ENCODE peak calls at places on chromosomes 6 and 20, in eight cellular contexts. N is neuronal stem cell; V is heart right ventricle; F is IMR-90; R is CD8-positive, alpha-beta T cell; Y is CD4-positive, CD25-positive, alpha-beta regulatory T cell; A is K562; M is psoas muscle. C is an unnamed sample.

GRCh38 chr20:17856837-17857605 is 111.6 kb downstream of the SNX5 start:
- DNase-seq in N (no peak), V (no peak), F (no peak), R (no peak), Y (no peak), A (no peak), M (no peak), C (no peak)

GRCh38 chr20:4195499-4195898 is 180.1 kb upstream of the RNF24 start:
- DNase-seq in N (no peak), V (no peak), F (peak; percentile 18), R (no peak), Y (no peak), A (peak; percentile 43), M (no peak), C (no peak)

GRCh38 chr6:44057931-44058616 is 69.2 kb downstream of the MRPL14 start:
- DNase-seq in N (no peak), V (no peak), F (peak; percentile 73), R (no peak), Y (no peak), A (no peak), M (no peak), C (no peak)

GRCh38 chr6:106804238-106805016 is 170.1 kb downstream of the CD24 start:
- DNase-seq in N (no peak), V (no peak), F (no peak), R (no peak), Y (no peak), A (no peak), M (no peak), C (no peak)

GRCh38 chr20:45489083-45489531 is 19.6 kb downstream of the WFDC2 start:
- DNase-seq in N (no peak), V (no peak), F (no peak), R (no peak), Y (no peak), A (no peak), M (no peak), C (no peak)

GRCh38 chr20:15491564-15491963 is 1081.7 kb downstream of the KIF16B start:
- DNase-seq in N (no peak), V (no peak), F (no peak), R (no peak), Y (no peak), A (no peak), M (no peak), C (no peak)

GRCh38 chr6:149049230-149049629 is 268.3 kb upstream of the TAB2 start:
- DNase-seq in N (no peak), V (no peak), F (peak; percentile 41), R (no peak), Y (no peak), A (no peak), M (no peak), C (no peak)

GRCh38 chr20:51639206-51639832 is 96.8 kb upstream of the NFATC2 start:
- DNase-seq in N (peak; percentile 69), V (peak; percentile 69), F (peak; percentile 70), R (peak; percentile 50), Y (peak; percentile 3), A (peak; percentile 68), M (peak; percentile 63), C (peak; percentile 18)

GRCh38 chr20:6792789-6793188 is 25.3 kb downstream of the BMP2 start:
- DNase-seq in N (no peak), V (no peak), F (no peak), R (no peak), Y (no peak), A (no peak), M (no peak), C (no peak)

GRCh38 chr6:88045521-88046136 is 2.0 kb upstream of the SPACA1 start:
- DNase-seq in N (peak; percentile 5), V (no peak), F (no peak), R (no peak), Y (no peak), A (no peak), M (no peak), C (no peak)

GRCh38 chr6:79384845-79385244 is 150.4 kb upstream of the HMGN3 start:
- DNase-seq in N (no peak), V (no peak), F (no peak), R (no peak), Y (no peak), A (no peak), M (no peak), C (no peak)

GRCh38 chr6:170235726-170236125 is 55.2 kb downstream of the DLL1 start:
- DNase-seq in N (peak; percentile 79), V (no peak), F (no peak), R (no peak), Y (no peak), A (no peak), M (no peak), C (no peak)

GRCh38 chr20:26214991-26215390 is 518.3 kb upstream of the ZNF337 start:
- DNase-seq in N (no peak), V (no peak), F (peak; percentile 3), R (no peak), Y (no peak), A (no peak), M (no peak), C (no peak)

GRCh38 chr6:101730954-101731353 is 337.4 kb downstream of the GRIK2 start:
- DNase-seq in N (no peak), V (no peak), F (peak; percentile 42), R (no peak), Y (no peak), A (no peak), M (no peak), C (no peak)

GRCh38 chr6:155001482-155001881 is 6.4 kb downstream of the TIAM2 start:
- DNase-seq in N (no peak), V (no peak), F (peak; percentile 47), R (no peak), Y (no peak), A (no peak), M (no peak), C (no peak)

GRCh38 chr6:109062756-109063352 is 31.8 kb downstream of the SESN1 start:
- DNase-seq in N (no peak), V (no peak), F (no peak), R (no peak), Y (no peak), A (no peak), M (no peak), C (no peak)

GRCh38 chr20:16472045-16472872 is 101.0 kb downstream of the KIF16B start:
- DNase-seq in N (no peak), V (no peak), F (peak; percentile 45), R (no peak), Y (no peak), A (peak; percentile 53), M (no peak), C (no peak)

GRCh38 chr6:133052465-133052864 is 188.7 kb upstream of the EYA4 start:
- DNase-seq in N (no peak), V (no peak), F (no peak), R (no peak), Y (no peak), A (no peak), M (no peak), C (no peak)

GRCh38 chr6:4880373-4880762 is 104.2 kb downstream of the CDYL start:
- DNase-seq in N (no peak), V (no peak), F (no peak), R (no peak), Y (no peak), A (no peak), M (no peak), C (no peak)
- H3K9me3 ChIP-seq in N (peaks cover 4% of the 10 kb centered on the region), V (no peaks in the 10 kb centered on the region), F (no peaks in the 10 kb centered on the region), R (no peaks in the 10 kb centered on the region), Y (no peaks in the 10 kb centered on the region), A (no peaks in the 10 kb centered on the region), M (no peaks in the 10 kb centered on the region), C (no peaks in the 10 kb centered on the region)

DNA sequence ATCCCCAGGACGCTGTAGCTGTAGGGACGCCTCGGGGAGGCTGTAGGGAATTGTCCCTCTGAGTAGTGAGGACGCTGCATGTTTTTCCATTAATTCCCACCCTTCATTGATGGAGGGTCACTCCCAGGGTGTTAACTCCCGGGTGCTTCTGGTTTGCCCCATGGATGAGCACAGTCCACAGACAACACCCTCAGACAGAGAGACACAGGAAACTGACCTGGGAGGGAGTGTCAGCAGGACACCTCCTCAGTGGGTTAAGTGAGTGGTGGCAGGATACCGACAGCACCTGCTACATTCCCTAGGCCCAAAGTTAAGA is 53.5 kb downstream of the LINC00237 start:
- DNase-seq in N (no peak), V (no peak), F (no peak), R (no peak), Y (no peak), A (no peak), M (no peak), C (no peak)
- H3K9me3 ChIP-seq in N (no peaks in the 10 kb centered on the region), V (no peaks in the 10 kb centered on the region), F (no peaks in the 10 kb centered on the region), R (no peaks in the 10 kb centered on the region), Y (no peaks in the 10 kb centered on the region), A (no peaks in the 10 kb centered on the region), M (no peaks in the 10 kb centered on the region), C (no peaks in the 10 kb centered on the region)

DNA sequence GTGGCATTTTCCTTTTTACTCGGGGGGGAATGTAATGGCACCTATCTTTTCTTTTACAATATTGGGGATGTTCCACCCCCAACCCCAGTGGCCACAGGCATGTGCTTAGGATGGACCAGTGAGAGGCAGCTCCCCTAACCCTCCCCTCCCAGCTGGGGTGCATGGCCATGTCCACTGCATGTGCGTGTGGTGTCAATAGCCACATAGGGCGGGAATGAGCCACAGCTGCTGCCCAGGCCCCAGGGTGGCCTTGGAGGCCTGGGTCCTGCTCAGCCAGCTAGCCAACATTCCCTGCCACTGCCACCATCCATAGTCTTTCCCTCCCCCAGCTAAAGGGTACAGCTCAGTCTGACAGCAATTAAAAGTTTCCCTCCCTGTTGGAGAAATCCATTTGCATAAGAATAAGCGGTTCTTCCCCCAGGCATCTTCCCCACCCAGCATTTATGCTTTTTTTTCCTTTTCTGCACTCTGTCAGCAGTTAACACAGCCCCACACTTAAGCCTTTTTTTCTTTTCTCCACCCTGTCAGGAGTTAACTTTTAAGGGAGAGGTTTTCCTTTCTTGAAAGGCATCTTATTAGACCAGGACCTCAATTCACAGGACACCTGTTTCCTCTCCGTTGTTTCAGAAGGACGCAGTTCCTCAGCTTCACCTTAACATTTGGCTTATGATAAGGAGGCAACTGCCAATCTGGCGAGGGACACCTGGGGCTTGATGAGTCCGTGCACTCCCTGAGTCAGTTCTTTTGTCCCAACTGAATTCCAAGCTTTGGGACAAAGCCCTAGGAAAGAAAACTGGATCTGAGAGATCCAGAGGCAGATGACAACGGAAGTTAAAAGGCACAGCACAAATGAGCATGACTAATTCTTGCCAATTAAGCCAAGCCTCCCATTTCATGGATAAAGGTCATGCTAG is 121.4 kb downstream of the TPBG start:
- DNase-seq in N (no peak), V (no peak), F (no peak), R (no peak), Y (no peak), A (no peak), M (no peak), C (no peak)
- H3K9me3 ChIP-seq in N (peaks cover 3% of the 10 kb centered on the region), V (peaks cover 2% of the 10 kb centered on the region), F (peaks cover 10% of the 10 kb centered on the region), R (no peaks in the 10 kb centered on the region), Y (peaks cover 4% of the 10 kb centered on the region), A (no peaks in the 10 kb centered on the region), M (peaks cover 16% of the 10 kb centered on the region), C (no peaks in the 10 kb centered on the region)

GRCh38 chr6:96571551-96571950 is 8.6 kb downstream of the FHL5 start:
- DNase-seq in N (no peak), V (no peak), F (no peak), R (no peak), Y (no peak), A (no peak), M (no peak), C (no peak)

GRCh38 chr6:96570053-96570452 is 7.1 kb downstream of the FHL5 start:
- DNase-seq in N (no peak), V (no peak), F (no peak), R (no peak), Y (no peak), A (no peak), M (no peak), C (no peak)
- H3K9me3 ChIP-seq in N (peaks cover 2% of the 10 kb centered on the region), V (peaks cover 8% of the 10 kb centered on the region), F (peaks cover 2% of the 10 kb centered on the region), R (peaks cover 8% of the 10 kb centered on the region), Y (peaks cover 23% of the 10 kb centered on the region), A (no peaks in the 10 kb centered on the region), M (peaks cover 13% of the 10 kb centered on the region), C (peaks cover 10% of the 10 kb centered on the region)